ENCODE peak calls at places on chromosomes 6 and 20, in ten cellular contexts. S is T-helper 1 cell; V is amygdala; K is EL; J is hepatic stellate cell; Z is neural progenitor cell; X is HuH-7.5; P is activated T-helper 9 cell treated with anti-CD3 and anti-CD28 coated beads, Interleukin-2, amount 50 U/mL, for 16 hours; I is SJSA1; L is AML-193. C is an unnamed sample.

GRCh38 chr6:35318200-35318844 is 20.7 kb downstream of the DEF6 start:
- DNase-seq in S (no peak), V (peak; percentile 51), K (peak; percentile 87), J (peak; percentile 94), Z (peak; percentile 97), X (peak; percentile 88), P (no peak), I (peak; percentile 87), L (no peak), C (no peak)

GRCh38 chr6:130366011-130366963 is at the start of gene TMEM200A:
- DNase-seq in S (no peak), V (no peak), K (peak; percentile 73), J (peak; percentile 72), Z (peak; percentile 78), X (peak; percentile 29), P (peak; percentile 34), I (peak; percentile 74), L (no peak), C (peak; percentile 9)

GRCh38 chr6:157840776-157841175 is 17.7 kb downstream of the SNX9 start:
- DNase-seq in S (no peak), V (no peak), K (peak; percentile 71), J (no peak), Z (no peak), X (no peak), P (no peak), I (no peak), L (no peak), C (no peak)

GRCh38 chr20:44005661-44006060 is 91.0 kb downstream of the TOX2 start:
- DNase-seq in S (no peak), V (no peak), K (no peak), J (no peak), Z (no peak), X (no peak), P (no peak), I (no peak), L (no peak), C (no peak)

GRCh38 chr6:2976571-2977085 is 5.3 kb upstream of the SERPINB6 start:
- DNase-seq in S (no peak), V (no peak), K (peak; percentile 86), J (peak; percentile 66), Z (no peak), X (no peak), P (no peak), I (peak; percentile 46), L (no peak), C (no peak)

GRCh38 chr6:107819976-107820551 is 4.0 kb downstream of the SCML4 start:
- DNase-seq in S (peak; percentile 22), V (no peak), K (peak; percentile 56), J (peak; percentile 17), Z (peak; percentile 81), X (no peak), P (no peak), I (no peak), L (no peak), C (peak; percentile 42)

GRCh38 chr6:132011582-132011981 is 60.4 kb upstream of the CCN2 start:
- DNase-seq in S (no peak), V (no peak), K (no peak), J (no peak), Z (no peak), X (no peak), P (no peak), I (no peak), L (no peak), C (no peak)

GRCh38 chr6:20564269-20564668 is 30.0 kb downstream of the CDKAL1 start:
- DNase-seq in S (no peak), V (no peak), K (peak; percentile 34), J (peak; percentile 12), Z (peak; percentile 15), X (no peak), P (no peak), I (no peak), L (peak; percentile 58), C (no peak)

GRCh38 chr6:137731960-137732616 is 135.0 kb upstream of the TNFAIP3 start:
- DNase-seq in S (no peak), V (no peak), K (peak; percentile 61), J (peak; percentile 35), Z (no peak), X (no peak), P (no peak), I (no peak), L (peak; percentile 89), C (no peak)

GRCh38 chr6:46899636-46900035 is 22.1 kb downstream of the ADGRF5 start:
- DNase-seq in S (no peak), V (no peak), K (peak; percentile 29), J (no peak), Z (no peak), X (no peak), P (no peak), I (no peak), L (no peak), C (no peak)

GRCh38 chr6:116165596-116165995 is 39.7 kb upstream of the COL10A1 start:
- DNase-seq in S (no peak), V (no peak), K (no peak), J (no peak), Z (no peak), X (no peak), P (no peak), I (no peak), L (no peak), C (no peak)

GRCh38 chr6:113205563-113205962 is 651.6 kb upstream of the MARCKS start:
- DNase-seq in S (no peak), V (no peak), K (peak; percentile 9), J (no peak), Z (no peak), X (no peak), P (no peak), I (no peak), L (no peak), C (no peak)

GRCh38 chr20:1402149-1402548 is 9.3 kb upstream of the FKBP1A start:
- DNase-seq in S (no peak), V (no peak), K (peak; percentile 86), J (no peak), Z (no peak), X (no peak), P (no peak), I (no peak), L (no peak), C (no peak)

GRCh38 chr6:113364781-113365545 is 492.2 kb upstream of the MARCKS start:
- DNase-seq in S (no peak), V (no peak), K (peak; percentile 74), J (no peak), Z (no peak), X (no peak), P (no peak), I (no peak), L (no peak), C (no peak)

GRCh38 chr6:38542031-38542430 is 97.7 kb downstream of the BTBD9 start:
- DNase-seq in S (no peak), V (no peak), K (no peak), J (no peak), Z (no peak), X (no peak), P (no peak), I (no peak), L (no peak), C (no peak)

GRCh38 chr6:34067814-34068213 is 78.1 kb downstream of the GRM4 start:
- DNase-seq in S (no peak), V (no peak), K (peak; percentile 8), J (peak; percentile 32), Z (no peak), X (no peak), P (no peak), I (no peak), L (no peak), C (no peak)

GRCh38 chr20:48749437-48749836 is 78.4 kb downstream of the PREX1 start:
- DNase-seq in S (no peak), V (no peak), K (no peak), J (no peak), Z (no peak), X (no peak), P (no peak), I (no peak), L (no peak), C (no peak)